ENCODE peak calls at places on chromosomes 11 and 22, in ten cellular contexts. One of them, this sample, is unnamed.

GRCh38 chr22:46958191-46958590 is 195.7 kb downstream of the TBC1D22A start:
- DNase-seq in Panc1: no peak
- DNase-seq in GM10248: no peak
- DNase-seq in transverse colon: no peak
- DNase-seq in uterus: no peak
- DNase-seq in osteocyte: no peak
- DNase-seq in astrocyte: no peak
- DNase-seq in cardiac muscle cell: no peak
- DNase-seq in HFFc6: no peak
- DNase-seq in AG09309: no peak
- DNase-seq in this sample: no peak

GRCh38 chr11:133910101-133910500 is 46.7 kb downstream of the IGSF9B start:
- DNase-seq in Panc1: no peak
- DNase-seq in GM10248: no peak
- DNase-seq in transverse colon: no peak
- DNase-seq in uterus: no peak
- DNase-seq in osteocyte: no peak
- DNase-seq in astrocyte: no peak
- DNase-seq in cardiac muscle cell: no peak
- DNase-seq in HFFc6: no peak
- DNase-seq in AG09309: no peak
- DNase-seq in this sample: no peak

GRCh38 chr11:76315182-76315853 is 65.6 kb downstream of the THAP12 start:
- DNase-seq in Panc1: no peak
- DNase-seq in GM10248: no peak
- DNase-seq in transverse colon: no peak
- DNase-seq in uterus: no peak
- DNase-seq in osteocyte: no peak
- DNase-seq in astrocyte: no peak
- DNase-seq in cardiac muscle cell: no peak
- DNase-seq in HFFc6: no peak
- DNase-seq in AG09309: no peak
- DNase-seq in this sample: no peak

GRCh38 chr22:31080164-31080847 is 812 bp upstream of the SMTN start:
- DNase-seq in Panc1: no peak
- DNase-seq in GM10248: no peak
- DNase-seq in transverse colon: no peak
- DNase-seq in uterus: no peak
- DNase-seq in osteocyte: no peak
- DNase-seq in astrocyte: no peak
- DNase-seq in cardiac muscle cell: no peak
- DNase-seq in HFFc6: no peak
- DNase-seq in AG09309: no peak
- DNase-seq in this sample: no peak

GRCh38 chr11:71133946-71134345 is 118.4 kb downstream of the SHANK2 start:
- DNase-seq in Panc1: no peak
- DNase-seq in GM10248: no peak
- DNase-seq in transverse colon: no peak
- DNase-seq in uterus: no peak
- DNase-seq in osteocyte: no peak
- DNase-seq in astrocyte: no peak
- DNase-seq in cardiac muscle cell: no peak
- DNase-seq in HFFc6: no peak
- DNase-seq in AG09309: no peak
- DNase-seq in this sample: no peak

GRCh38 chr22:20400606-20401375 is 6.8 kb downstream of the ZNF74 start:
- DNase-seq in Panc1: no peak
- DNase-seq in GM10248: no peak
- DNase-seq in transverse colon: no peak
- DNase-seq in uterus: no peak
- DNase-seq in osteocyte: no peak
- DNase-seq in astrocyte: no peak
- DNase-seq in cardiac muscle cell: no peak
- DNase-seq in HFFc6: no peak
- DNase-seq in AG09309: no peak
- DNase-seq in this sample: no peak

GRCh38 chr11:73249304-73249703 is 22.8 kb upstream of the P2RY6 start:
- DNase-seq in Panc1: no peak
- DNase-seq in GM10248: no peak
- DNase-seq in transverse colon: peak
- DNase-seq in uterus: no peak
- DNase-seq in osteocyte: no peak
- DNase-seq in astrocyte: peak
- DNase-seq in cardiac muscle cell: no peak
- DNase-seq in HFFc6: no peak
- DNase-seq in AG09309: no peak
- DNase-seq in this sample: no peak

GRCh38 chr11:58495906-58496305 is 12.0 kb downstream of the OR5B21 start:
- DNase-seq in Panc1: no peak
- DNase-seq in GM10248: no peak
- DNase-seq in transverse colon: no peak
- DNase-seq in uterus: no peak
- DNase-seq in osteocyte: no peak
- DNase-seq in astrocyte: no peak
- DNase-seq in cardiac muscle cell: no peak
- DNase-seq in HFFc6: no peak
- DNase-seq in AG09309: no peak
- DNase-seq in this sample: no peak

GRCh38 chr11:86949995-86950993 is 4.9 kb downstream of the FZD4 start:
- DNase-seq in Panc1: no peak
- DNase-seq in GM10248: no peak
- DNase-seq in transverse colon: no peak
- DNase-seq in uterus: no peak
- DNase-seq in osteocyte: no peak
- DNase-seq in astrocyte: no peak
- DNase-seq in cardiac muscle cell: no peak
- DNase-seq in HFFc6: peak
- DNase-seq in AG09309: peak
- DNase-seq in this sample: no peak

GRCh38 chr11:86948733-86949132 is 6.5 kb downstream of the FZD4 start:
- DNase-seq in Panc1: no peak
- DNase-seq in GM10248: no peak
- DNase-seq in transverse colon: no peak
- DNase-seq in uterus: no peak
- DNase-seq in osteocyte: no peak
- DNase-seq in astrocyte: no peak
- DNase-seq in cardiac muscle cell: no peak
- DNase-seq in HFFc6: no peak
- DNase-seq in AG09309: no peak
- DNase-seq in this sample: no peak

GRCh38 chr11:86951706-86952105 is 3.5 kb downstream of the FZD4 start:
- DNase-seq in Panc1: no peak
- DNase-seq in GM10248: no peak
- DNase-seq in transverse colon: no peak
- DNase-seq in uterus: no peak
- DNase-seq in osteocyte: no peak
- DNase-seq in astrocyte: no peak
- DNase-seq in cardiac muscle cell: no peak
- DNase-seq in HFFc6: no peak
- DNase-seq in AG09309: no peak
- DNase-seq in this sample: no peak

GRCh38 chr11:86952221-86952875 is 2.8 kb downstream of the FZD4 start:
- DNase-seq in Panc1: no peak
- DNase-seq in GM10248: no peak
- DNase-seq in transverse colon: no peak
- DNase-seq in uterus: no peak
- DNase-seq in osteocyte: no peak
- DNase-seq in astrocyte: peak
- DNase-seq in cardiac muscle cell: peak
- DNase-seq in HFFc6: no peak
- DNase-seq in AG09309: no peak
- DNase-seq in this sample: no peak

DNA sequence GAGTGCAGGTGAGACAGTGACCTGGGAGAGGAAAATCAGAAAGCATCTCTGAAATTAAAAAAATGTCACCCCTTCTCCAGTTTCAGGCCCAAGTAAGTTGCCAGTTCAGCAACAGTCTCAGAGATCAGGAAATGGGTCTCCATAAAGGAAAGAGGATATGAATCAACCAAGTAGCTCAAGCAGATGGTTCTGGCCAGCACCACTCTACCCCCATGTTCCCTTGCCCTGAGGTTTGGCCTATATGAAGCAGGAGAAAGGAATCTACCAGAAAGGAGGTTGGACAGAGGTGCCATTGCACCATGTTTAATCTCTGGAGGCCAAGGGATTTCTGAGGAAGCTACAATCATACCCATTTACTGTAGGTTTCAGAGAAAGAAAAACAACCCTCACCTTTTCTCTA is 7.7 kb downstream of the FZD4 start:
- DNase-seq in Panc1: no peak
- DNase-seq in GM10248: no peak
- DNase-seq in transverse colon: no peak
- DNase-seq in uterus: no peak
- DNase-seq in osteocyte: no peak
- DNase-seq in astrocyte: no peak
- DNase-seq in cardiac muscle cell: no peak
- DNase-seq in HFFc6: peak
- DNase-seq in AG09309: peak
- DNase-seq in this sample: no peak
- TF ChIP-seq CTCF in Panc1: no peak
- TF ChIP-seq CTCF in GM10248: no peak
- TF ChIP-seq CTCF in transverse colon: no peak
- TF ChIP-seq CTCF in uterus: no peak
- TF ChIP-seq CTCF in osteocyte: no peak
- TF ChIP-seq CTCF in astrocyte: no peak
- TF ChIP-seq CTCF in cardiac muscle cell: no peak
- TF ChIP-seq CTCF in HFFc6: no peak
- TF ChIP-seq CTCF in AG09309: no peak
- TF ChIP-seq CTCF in this sample: no peak

DNA sequence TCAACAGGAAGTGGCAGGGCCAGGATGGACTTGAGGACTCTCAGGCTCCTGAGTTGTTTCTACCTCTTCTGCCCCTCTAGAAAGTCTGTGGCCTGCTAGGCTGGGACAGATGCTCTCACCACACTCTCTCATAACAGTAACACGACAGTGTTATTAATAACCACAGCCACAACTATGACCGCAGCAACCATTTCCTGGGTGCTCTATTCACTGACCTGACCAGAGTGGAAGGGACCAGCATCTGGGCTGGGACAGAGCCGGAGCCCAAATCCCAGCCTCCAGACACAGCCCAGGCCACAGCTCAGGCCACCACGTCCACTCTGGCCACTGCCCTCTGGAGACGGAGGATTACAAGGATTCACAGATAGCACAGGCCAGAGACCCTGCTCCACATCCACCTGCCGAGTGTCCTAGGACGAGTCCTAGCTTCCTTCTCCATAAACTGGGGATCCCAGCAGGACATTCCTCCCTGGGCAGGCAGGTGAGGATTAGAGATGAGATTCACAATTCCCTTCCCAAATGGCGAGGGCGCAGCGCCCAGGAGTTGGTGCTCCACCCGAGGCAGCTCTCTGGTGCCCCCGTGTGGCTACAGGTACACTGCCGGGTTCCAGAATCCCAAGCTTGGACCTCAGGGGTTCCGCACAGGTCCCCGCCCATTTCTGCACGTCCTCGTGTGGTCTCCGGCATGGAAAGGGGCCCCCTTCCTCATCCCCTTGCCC is 7.1 kb downstream of the PNPLA5 start:
- DNase-seq in Panc1: peak
- DNase-seq in GM10248: peak
- DNase-seq in transverse colon: peak
- DNase-seq in uterus: no peak
- DNase-seq in osteocyte: no peak
- DNase-seq in astrocyte: no peak
- DNase-seq in cardiac muscle cell: peak
- DNase-seq in HFFc6: no peak
- DNase-seq in AG09309: no peak
- DNase-seq in this sample: peak
- TF ChIP-seq CTCF in Panc1: peak
- TF ChIP-seq CTCF in GM10248: peak
- TF ChIP-seq CTCF in transverse colon: peak
- TF ChIP-seq CTCF in uterus: peak
- TF ChIP-seq CTCF in osteocyte: peak
- TF ChIP-seq CTCF in astrocyte: peak
- TF ChIP-seq CTCF in cardiac muscle cell: peak
- TF ChIP-seq CTCF in HFFc6: peak
- TF ChIP-seq CTCF in AG09309: peak
- TF ChIP-seq CTCF in this sample: peak

GRCh38 chr11:34837246-34837856 is 78.8 kb downstream of the APIP start:
- DNase-seq in Panc1: no peak
- DNase-seq in GM10248: no peak
- DNase-seq in transverse colon: no peak
- DNase-seq in uterus: no peak
- DNase-seq in osteocyte: no peak
- DNase-seq in astrocyte: no peak
- DNase-seq in cardiac muscle cell: no peak
- DNase-seq in HFFc6: no peak
- DNase-seq in AG09309: no peak
- DNase-seq in this sample: no peak

GRCh38 chr11:34846467-34846866 is 69.7 kb downstream of the APIP start:
- DNase-seq in Panc1: no peak
- DNase-seq in GM10248: no peak
- DNase-seq in transverse colon: no peak
- DNase-seq in uterus: no peak
- DNase-seq in osteocyte: no peak
- DNase-seq in astrocyte: no peak
- DNase-seq in cardiac muscle cell: no peak
- DNase-seq in HFFc6: no peak
- DNase-seq in AG09309: no peak
- DNase-seq in this sample: no peak

GRCh38 chr11:34839969-34840368 is 76.2 kb downstream of the APIP start:
- DNase-seq in Panc1: no peak
- DNase-seq in GM10248: no peak
- DNase-seq in transverse colon: no peak
- DNase-seq in uterus: no peak
- DNase-seq in osteocyte: no peak
- DNase-seq in astrocyte: no peak
- DNase-seq in cardiac muscle cell: no peak
- DNase-seq in HFFc6: no peak
- DNase-seq in AG09309: no peak
- DNase-seq in this sample: no peak

GRCh38 chr11:34844466-34845112 is 71.6 kb downstream of the APIP start:
- DNase-seq in Panc1: no peak
- DNase-seq in GM10248: no peak
- DNase-seq in transverse colon: no peak
- DNase-seq in uterus: no peak
- DNase-seq in osteocyte: no peak
- DNase-seq in astrocyte: no peak
- DNase-seq in cardiac muscle cell: no peak
- DNase-seq in HFFc6: no peak
- DNase-seq in AG09309: no peak
- DNase-seq in this sample: no peak

DNA sequence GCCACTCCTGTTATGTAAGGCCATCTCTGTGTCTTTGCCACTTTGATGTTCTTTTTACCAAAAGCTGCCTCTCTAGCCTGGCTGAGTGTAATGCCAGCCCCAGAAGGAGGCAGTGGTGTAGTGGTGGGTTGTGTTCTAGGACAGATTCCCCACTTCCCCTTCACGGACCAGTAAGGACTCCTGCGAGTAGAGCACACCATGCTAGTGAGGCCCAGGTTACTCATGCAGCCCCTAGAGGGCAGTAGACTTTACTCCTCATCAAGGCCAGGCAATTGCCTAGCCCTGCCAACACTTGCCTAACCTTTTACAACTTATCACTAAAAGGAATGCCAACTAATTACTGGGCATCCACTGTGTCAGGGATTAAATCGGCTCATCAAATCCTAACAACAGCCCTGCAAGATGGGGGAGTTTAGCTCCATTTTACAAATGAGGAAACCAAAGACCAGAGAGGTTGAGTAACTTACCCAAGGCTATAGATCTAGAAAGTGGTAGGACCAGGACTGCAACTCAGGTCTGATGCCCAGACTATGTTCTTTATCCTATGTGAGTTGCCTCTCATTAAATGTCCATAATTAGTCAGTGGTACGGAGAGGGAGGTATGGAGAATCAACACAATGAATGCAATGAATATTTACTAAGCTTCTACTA is 75.3 kb downstream of the APIP start:
- DNase-seq in Panc1: peak
- DNase-seq in GM10248: peak
- DNase-seq in transverse colon: peak
- DNase-seq in uterus: no peak
- DNase-seq in osteocyte: no peak
- DNase-seq in astrocyte: no peak
- DNase-seq in cardiac muscle cell: peak
- DNase-seq in HFFc6: no peak
- DNase-seq in AG09309: no peak
- DNase-seq in this sample: no peak
- TF ChIP-seq CTCF in Panc1: peak
- TF ChIP-seq CTCF in GM10248: peak
- TF ChIP-seq CTCF in transverse colon: peak
- TF ChIP-seq CTCF in uterus: peak
- TF ChIP-seq CTCF in osteocyte: peak
- TF ChIP-seq CTCF in astrocyte: peak
- TF ChIP-seq CTCF in cardiac muscle cell: peak
- TF ChIP-seq CTCF in HFFc6: peak
- TF ChIP-seq CTCF in AG09309: peak
- TF ChIP-seq CTCF in this sample: peak

GRCh38 chr11:105610796-105611361 is 1.0 kb downstream of the GRIA4 start:
- DNase-seq in Panc1: no peak
- DNase-seq in GM10248: no peak
- DNase-seq in transverse colon: no peak
- DNase-seq in uterus: no peak
- DNase-seq in osteocyte: no peak
- DNase-seq in astrocyte: no peak
- DNase-seq in cardiac muscle cell: no peak
- DNase-seq in HFFc6: no peak
- DNase-seq in AG09309: no peak
- DNase-seq in this sample: no peak

GRCh38 chr11:105611414-105611813 is 1.5 kb downstream of the GRIA4 start:
- DNase-seq in Panc1: no peak
- DNase-seq in GM10248: no peak
- DNase-seq in transverse colon: no peak
- DNase-seq in uterus: no peak
- DNase-seq in osteocyte: no peak
- DNase-seq in astrocyte: no peak
- DNase-seq in cardiac muscle cell: no peak
- DNase-seq in HFFc6: no peak
- DNase-seq in AG09309: no peak
- DNase-seq in this sample: no peak

GRCh38 chr11:105609832-105610781 is at the start of gene GRIA4:
- DNase-seq in Panc1: no peak
- DNase-seq in GM10248: no peak
- DNase-seq in transverse colon: no peak
- DNase-seq in uterus: no peak
- DNase-seq in osteocyte: peak
- DNase-seq in astrocyte: peak
- DNase-seq in cardiac muscle cell: peak
- DNase-seq in HFFc6: peak
- DNase-seq in AG09309: no peak
- DNase-seq in this sample: peak

GRCh38 chr11:105611837-105612480 is 2.1 kb downstream of the GRIA4 start:
- DNase-seq in Panc1: no peak
- DNase-seq in GM10248: no peak
- DNase-seq in transverse colon: no peak
- DNase-seq in uterus: no peak
- DNase-seq in osteocyte: no peak
- DNase-seq in astrocyte: no peak
- DNase-seq in cardiac muscle cell: no peak
- DNase-seq in HFFc6: no peak
- DNase-seq in AG09309: no peak
- DNase-seq in this sample: no peak

GRCh38 chr11:105609341-105609781 is 512 bp upstream of the GRIA4 start:
- DNase-seq in Panc1: no peak
- DNase-seq in GM10248: peak
- DNase-seq in transverse colon: no peak
- DNase-seq in uterus: no peak
- DNase-seq in osteocyte: no peak
- DNase-seq in astrocyte: no peak
- DNase-seq in cardiac muscle cell: peak
- DNase-seq in HFFc6: no peak
- DNase-seq in AG09309: no peak
- DNase-seq in this sample: peak
- TF ChIP-seq CTCF in Panc1: peak
- TF ChIP-seq CTCF in GM10248: peak
- TF ChIP-seq CTCF in transverse colon: peak
- TF ChIP-seq CTCF in uterus: no peak
- TF ChIP-seq CTCF in osteocyte: peak
- TF ChIP-seq CTCF in astrocyte: peak
- TF ChIP-seq CTCF in cardiac muscle cell: peak
- TF ChIP-seq CTCF in HFFc6: peak
- TF ChIP-seq CTCF in AG09309: no peak
- TF ChIP-seq CTCF in this sample: peak

This sample was measured in neural crest cell.